ENCODE peak calls at places on chromosomes 11 and 22, in ten cellular contexts. M is tibial nerve, Q is GM20000, U is heart left ventricle, W is transverse colon, S is spleen, H is K562, X is Peyer's patch, K is endothelial cell, L is BJ. D is an unnamed sample.

GRCh38 chr11:119509969-119510401 is 87.0 kb upstream of the THY1 start:
- DNase-seq in X (no peak), M (no peak), H (no peak), Q (peak; percentile 80), U (no peak), L (peak; percentile 46), S (no peak), W (peak; percentile 10), K (no peak), D (no peak)

GRCh38 chr11:69727266-69727665 is 23.4 kb upstream of the FGF19 start:
- DNase-seq in K (no peak), H (no peak), S (no peak), M (no peak), X (no peak), L (no peak), W (no peak), U (no peak), Q (no peak), D (no peak)

GRCh38 chr11:116515666-116516184 is 257.1 kb downstream of the BUD13 start:
- DNase-seq in Q (no peak), L (no peak), W (no peak), U (no peak), M (no peak), K (no peak), H (no peak), S (no peak), X (no peak), D (no peak)

GRCh38 chr11:111635706-111636045 is 33.4 kb downstream of the SIK2 start:
- DNase-seq in H (peak; percentile 19), K (no peak), L (no peak), U (peak; percentile 40), Q (no peak), S (no peak), X (no peak), W (peak; percentile 24), M (no peak), D (no peak)

GRCh38 chr11:46243796-46244109 is 33.7 kb upstream of the CREB3L1 start:
- DNase-seq in U (no peak), K (no peak), S (no peak), L (no peak), W (no peak), H (no peak), Q (no peak), M (no peak), X (no peak), D (no peak)

GRCh38 chr22:42608481-42609361 is 6.0 kb downstream of the POLDIP3 start:
- DNase-seq in M (no peak), H (no peak), U (no peak), K (no peak), X (no peak), Q (no peak), L (no peak), S (no peak), W (no peak), D (no peak)

GRCh38 chr11:73907191-73907590 is 30.4 kb downstream of the PAAF1 start:
- DNase-seq in W (no peak), L (no peak), X (no peak), Q (no peak), U (peak; percentile 9), S (no peak), M (no peak), K (no peak), H (peak; percentile 69), D (no peak)

GRCh38 chr11:126307706-126308105 is 3.8 kb downstream of the DCPS start:
- DNase-seq in S (no peak), K (peak; percentile 57), Q (no peak), W (no peak), H (peak; percentile 36), L (no peak), U (no peak), M (no peak), X (peak; percentile 14), D (no peak)

GRCh38 chr22:46044718-46045458 is 67.9 kb upstream of the WNT7B start:
- DNase-seq in H (no peak), M (no peak), Q (no peak), U (no peak), W (peak; percentile 51), K (no peak), S (peak; percentile 90), L (no peak), X (peak; percentile 76), D (peak; percentile 72)

GRCh38 chr11:554428-554823 is 6.1 kb downstream of the LMNTD2 start:
- DNase-seq in H (no peak), M (no peak), K (no peak), L (no peak), Q (no peak), U (no peak), W (no peak), S (no peak), X (no peak), D (no peak)

GRCh38 chr11:92451081-92451480 is 226.5 kb downstream of the FAT3 start:
- DNase-seq in L (no peak), M (no peak), U (no peak), X (no peak), H (no peak), K (no peak), Q (no peak), S (no peak), W (no peak), D (no peak)

GRCh38 chr11:126917531-126918204 is 82.9 kb downstream of the KIRREL3 start:
- DNase-seq in S (no peak), H (no peak), W (no peak), M (no peak), L (peak; percentile 99), Q (no peak), K (no peak), U (no peak), X (no peak), D (no peak)

GRCh38 chr11:27642954-27643353 is 57.3 kb downstream of the BDNF start:
- DNase-seq in U (no peak), M (no peak), K (no peak), H (no peak), L (no peak), X (no peak), W (no peak), Q (no peak), S (no peak), D (no peak)

GRCh38 chr11:46560300-46561025 is 33.4 kb downstream of the AMBRA1 start:
- DNase-seq in S (no peak), H (no peak), X (no peak), U (no peak), W (no peak), Q (peak; percentile 42), M (no peak), L (no peak), K (no peak), D (no peak)

GRCh38 chr22:24542641-24543040 is 12.3 kb downstream of the GUCD1 start:
- DNase-seq in K (no peak), M (no peak), S (no peak), U (peak; percentile 60), Q (no peak), W (no peak), X (no peak), H (no peak), L (no peak), D (no peak)

GRCh38 chr11:104907521-104908185 is 9.4 kb upstream of the CASP12 start:
- DNase-seq in S (no peak), U (no peak), K (no peak), X (no peak), M (no peak), Q (no peak), H (no peak), W (no peak), L (no peak), D (no peak)
- TF ChIP-seq CTCF in S (no peak), U (no peak), K (no peak), X (no peak), M (no peak), Q (no peak), H (no peak), W (no peak), L (no peak), D (no peak)

DNA sequence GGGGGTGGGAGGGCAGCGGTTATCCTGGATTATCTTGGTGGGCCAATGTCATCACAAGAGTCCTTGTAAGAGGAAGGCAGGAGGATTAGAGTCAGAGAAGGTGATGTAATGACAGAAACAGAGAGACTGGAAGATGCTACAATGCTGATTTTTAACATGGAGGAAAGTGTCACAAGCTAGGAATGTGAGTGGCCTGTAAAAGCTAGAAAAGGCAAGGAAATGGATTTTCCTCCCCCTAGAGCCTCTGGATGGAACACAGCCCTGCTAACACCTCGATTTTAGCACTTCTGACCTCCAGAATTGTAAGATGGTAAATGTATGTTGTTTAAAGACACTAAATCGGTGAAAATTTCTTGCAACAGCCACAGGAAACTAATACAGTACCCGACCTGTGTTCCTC is 109.3 kb downstream of the MN1 start:
- DNase-seq in L (no peak), K (no peak), S (no peak), M (no peak), Q (no peak), X (no peak), U (no peak), H (no peak), W (no peak), D (no peak)
- TF ChIP-seq CTCF in L (peak; percentile 31), K (no peak), S (no peak), M (no peak), Q (no peak), X (no peak), U (no peak), H (no peak), W (no peak), D (peak; percentile 54)

GRCh38 chr11:66332371-66333219 is 3.6 kb downstream of the RIN1 start:
- DNase-seq in S (peak; percentile 53), X (no peak), W (no peak), H (no peak), M (no peak), K (no peak), L (no peak), U (no peak), Q (no peak), D (peak; percentile 85)
- TF ChIP-seq CTCF in S (no peak), X (no peak), W (no peak), H (no peak), M (no peak), K (no peak), L (no peak), U (no peak), Q (no peak), D (no peak)

GRCh38 chr11:100980156-100980555 is 149.5 kb downstream of the PGR start:
- DNase-seq in X (no peak), Q (no peak), L (no peak), W (no peak), U (no peak), M (no peak), H (no peak), K (no peak), S (no peak), D (no peak)
- TF ChIP-seq CTCF in X (no peak), Q (peak; percentile 22), L (peak; percentile 8), W (no peak), U (peak; percentile 51), M (no peak), H (peak; percentile 54), K (no peak), S (peak; percentile 30), D (peak; percentile 73)

DNA sequence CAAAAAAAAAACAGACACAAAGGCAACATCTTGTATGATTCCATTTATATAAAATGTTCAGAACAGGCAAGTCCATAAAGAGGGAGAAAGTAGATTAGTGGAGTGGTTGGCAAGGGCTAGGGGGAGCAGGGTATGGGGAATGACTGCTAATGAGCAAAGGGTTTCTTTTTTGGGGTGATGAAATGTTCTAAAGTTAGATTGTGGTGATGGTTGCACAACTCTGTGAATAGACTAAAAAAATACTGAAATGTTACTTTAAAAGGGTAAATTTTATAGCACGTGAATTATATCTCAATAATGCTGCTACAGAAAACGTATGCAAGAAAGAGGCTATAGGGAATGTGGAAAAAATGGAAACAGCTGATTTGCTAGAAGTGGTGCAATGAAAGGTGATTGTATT is 155.1 kb downstream of the TENM4 start:
- DNase-seq in H (no peak), L (no peak), M (no peak), W (no peak), K (no peak), S (no peak), Q (no peak), X (no peak), U (no peak), D (no peak)
- TF ChIP-seq CTCF in H (no peak), L (no peak), M (no peak), W (no peak), K (no peak), S (no peak), Q (no peak), X (no peak), U (no peak), D (no peak)